ENCODE peak calls at places on chromosomes 11 and 22, in six cellular contexts. O is MM.1S, D is progenitor cell of endocrine pancreas, E is GM10248, Q is stomach, M is SK-N-SH. U is an unnamed sample.

GRCh38 chr11:61762798-61763197 is 10.4 kb downstream of the MYRF start:
- DNase-seq in O (no peak), D (no peak), E (no peak), Q (no peak), M (peak), U (no peak)

GRCh38 chr11:32334822-32335221 is 100.5 kb downstream of the WT1 start:
- DNase-seq in O (no peak), D (no peak), E (no peak), Q (no peak), M (no peak), U (no peak)

GRCh38 chr11:45917286-45917622 is 423 bp downstream of the PEX16 start:
- DNase-seq in O (no peak), D (no peak), E (no peak), Q (no peak), M (no peak), U (no peak)

GRCh38 chr11:47002366-47002765 is 65.8 kb downstream of the CSTPP1 start:
- DNase-seq in O (no peak), D (no peak), E (no peak), Q (no peak), M (no peak), U (no peak)

GRCh38 chr11:2509481-2510001 is 64.7 kb downstream of the KCNQ1 start:
- DNase-seq in O (no peak), D (no peak), E (no peak), Q (peak), M (peak), U (no peak)

GRCh38 chr22:36744413-36744765 is 31.5 kb downstream of the IFT27 start:
- DNase-seq in O (no peak), D (no peak), E (no peak), Q (no peak), M (no peak), U (no peak)

GRCh38 chr22:40491990-40492631 is 121.7 kb downstream of the SGSM3 start:
- DNase-seq in O (peak), D (no peak), E (peak), Q (no peak), M (no peak), U (no peak)

GRCh38 chr22:36589856-36590255 is 60.9 kb upstream of the EIF3D start:
- DNase-seq in O (no peak), D (no peak), E (no peak), Q (no peak), M (peak), U (no peak)

GRCh38 chr22:18952022-18952421 is 15.9 kb upstream of the PRODH start:
- DNase-seq in O (no peak), D (no peak), E (no peak), Q (no peak), M (no peak), U (no peak)

GRCh38 chr11:2778630-2779498 is 79.1 kb upstream of the KCNQ1OT1 start:
- DNase-seq in O (peak), D (peak), E (no peak), Q (peak), M (peak), U (no peak)

DNA sequence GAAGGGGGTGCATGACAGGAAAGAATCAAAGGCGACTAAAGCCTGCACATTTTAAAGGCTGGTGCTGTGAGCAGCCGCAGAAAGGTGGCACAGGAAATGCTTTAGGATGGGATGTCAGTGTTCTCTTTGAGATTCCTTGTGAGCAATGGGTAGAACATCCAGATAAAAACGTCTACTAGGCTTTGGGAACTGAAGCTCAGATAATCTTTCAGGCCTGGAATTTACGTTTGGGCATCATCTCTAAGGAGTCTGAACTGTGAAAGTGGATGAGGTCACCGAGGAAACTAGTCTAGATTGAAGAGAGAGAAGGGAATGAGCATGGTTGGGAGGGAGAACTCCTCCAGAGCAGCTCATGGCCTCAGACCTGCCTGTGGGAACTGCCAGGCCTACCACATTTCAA is 65.7 kb downstream of the FLI1 start:
- DNase-seq in O (no peak), D (no peak), E (no peak), Q (no peak), M (no peak), U (no peak)
- TF ChIP-seq CTCF in O (no peak), D (no peak), E (no peak), Q (no peak), M (no peak), U (no peak)

GRCh38 chr11:123164732-123165450 is 30.2 kb downstream of the CLMP start:
- DNase-seq in O (no peak), D (no peak), E (no peak), Q (no peak), M (no peak), U (no peak)

GRCh38 chr11:123159146-123159857 is 35.7 kb downstream of the CLMP start:
- DNase-seq in O (no peak), D (no peak), E (no peak), Q (no peak), M (no peak), U (no peak)

GRCh38 chr11:123161386-123161785 is 33.7 kb downstream of the CLMP start:
- DNase-seq in O (no peak), D (no peak), E (no peak), Q (no peak), M (no peak), U (no peak)

GRCh38 chr11:123166095-123166559 is 28.9 kb downstream of the CLMP start:
- DNase-seq in O (no peak), D (peak), E (no peak), Q (no peak), M (peak), U (peak)

DNA sequence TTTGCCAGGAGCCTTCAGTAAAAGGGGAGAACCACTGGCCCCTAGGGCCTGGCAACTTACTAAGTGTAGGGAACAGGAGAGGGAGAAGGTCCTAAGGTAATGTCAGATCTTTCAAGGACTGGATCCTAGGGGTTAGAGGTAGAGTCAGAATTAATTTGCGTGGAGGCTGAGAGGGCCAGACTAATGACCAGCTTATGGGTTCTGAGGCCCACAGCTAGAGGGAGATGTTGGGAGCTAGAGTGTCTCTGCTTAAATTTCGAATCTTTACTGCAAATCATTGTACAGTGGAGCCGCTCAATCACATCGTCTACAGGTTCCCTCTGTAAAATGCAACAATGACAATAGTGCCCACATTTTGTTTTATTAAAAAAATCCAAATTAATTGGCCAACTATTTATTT is 31.4 kb downstream of the CLMP start:
- DNase-seq in O (no peak), D (no peak), E (no peak), Q (no peak), M (no peak), U (no peak)
- TF ChIP-seq CTCF in O (no peak), D (no peak), E (no peak), Q (no peak), M (peak), U (no peak)

DNA sequence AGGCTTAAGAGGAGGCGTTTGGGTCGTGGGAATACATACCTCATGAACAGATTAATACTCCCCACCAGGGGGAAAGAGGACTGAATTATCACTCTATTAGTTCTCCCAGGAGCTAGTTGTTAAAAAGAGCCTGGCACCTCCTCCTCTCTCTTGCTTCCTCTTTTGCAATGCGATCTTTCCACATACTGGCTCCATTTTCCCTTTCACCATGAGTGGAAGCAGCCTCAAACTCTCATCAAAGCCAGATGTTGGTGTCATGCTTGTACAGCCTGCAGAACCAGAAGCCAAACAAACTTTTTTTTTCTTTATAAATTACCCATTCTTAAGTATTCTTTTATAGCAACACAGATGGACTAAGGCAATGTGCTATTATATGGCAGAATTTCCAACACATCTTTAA is 258.5 kb downstream of the FAM76B start:
- DNase-seq in O (no peak), D (no peak), E (no peak), Q (no peak), M (no peak), U (no peak)
- TF ChIP-seq CTCF in O (no peak), D (no peak), E (no peak), Q (no peak), M (no peak), U (no peak)

DNA sequence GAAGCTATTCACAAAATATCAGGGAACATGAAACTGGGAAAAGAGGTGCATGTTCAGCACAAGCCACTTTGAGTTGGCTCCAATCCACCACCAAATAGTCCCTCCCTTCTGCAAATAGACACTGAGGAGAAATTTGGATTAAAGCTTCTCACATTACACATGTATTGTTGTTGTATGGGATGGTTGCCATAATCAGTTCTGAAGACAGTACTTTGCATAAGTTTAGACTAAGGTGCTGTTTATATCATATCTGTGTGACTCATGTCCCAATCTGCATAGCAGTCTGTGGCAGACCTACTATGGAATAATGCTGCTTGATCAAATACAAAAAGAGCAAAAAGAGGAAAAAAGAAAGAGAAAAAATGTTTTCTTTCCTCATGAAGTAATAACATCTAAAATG is 376.7 kb upstream of the DDI1 start:
- DNase-seq in O (no peak), D (no peak), E (no peak), Q (no peak), M (no peak), U (no peak)
- TF ChIP-seq CTCF in O (no peak), D (no peak), E (no peak), Q (no peak), M (no peak), U (no peak)

DNA sequence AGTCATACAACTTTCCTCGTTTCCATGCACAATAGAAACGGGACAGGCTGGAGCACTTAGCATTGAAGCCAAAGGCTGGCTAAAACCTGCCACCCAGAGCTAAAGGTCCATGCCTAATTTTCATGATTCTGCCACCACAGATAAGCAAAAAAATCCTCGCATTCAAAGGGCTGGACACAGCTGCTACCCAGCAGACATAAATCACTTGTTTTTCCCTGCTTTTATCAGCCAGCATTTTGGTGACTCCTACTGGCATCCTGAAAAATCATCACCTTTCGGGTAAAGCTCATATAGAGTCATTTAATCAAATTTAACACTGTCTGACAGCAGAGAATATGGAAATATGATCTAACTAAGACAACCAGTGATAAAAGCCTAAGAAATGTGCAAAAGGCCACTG is 37.9 kb downstream of the ALG9 start:
- DNase-seq in O (no peak), D (no peak), E (no peak), Q (no peak), M (no peak), U (no peak)
- TF ChIP-seq CTCF in O (no peak), D (no peak), E (no peak), Q (no peak), M (peak), U (no peak)

GRCh38 chr11:102254047-102254446 is 63.2 kb upstream of the BIRC3 start:
- DNase-seq in O (no peak), D (no peak), E (no peak), Q (no peak), M (no peak), U (no peak)
- TF ChIP-seq CTCF in O (peak), D (peak), E (peak), Q (no peak), M (peak), U (no peak)

DNA sequence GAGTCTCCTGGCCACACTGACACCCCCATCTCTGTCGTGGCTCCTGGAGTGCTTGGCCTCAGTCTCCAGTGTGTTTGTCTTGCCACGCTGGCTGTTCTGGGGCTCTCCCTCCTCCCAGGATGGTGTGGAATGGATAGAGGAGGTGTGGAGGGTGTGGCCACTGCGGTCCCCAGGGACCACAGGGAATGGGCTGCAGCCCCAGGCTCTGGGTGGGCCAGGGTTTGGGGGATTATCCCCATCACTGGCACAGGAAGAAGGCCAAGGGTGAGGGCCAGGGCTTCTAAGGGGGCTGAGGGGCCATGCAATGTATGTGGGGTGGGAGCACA is 8.1 kb downstream of the GNAZ start:
- DNase-seq in O (no peak), D (no peak), E (no peak), Q (no peak), M (no peak), U (no peak)
- TF ChIP-seq CTCF in O (no peak), D (no peak), E (no peak), Q (no peak), M (no peak), U (no peak)

GRCh38 chr22:31399211-31400022 is at the start of gene DRG1:
- DNase-seq in O (peak), D (peak), E (peak), Q (peak), M (peak), U (peak)
- TF ChIP-seq CTCF in O (no peak), D (no peak), E (no peak), Q (no peak), M (no peak), U (no peak)

GRCh38 chr22:45548991-45549736 is 46.5 kb downstream of the FBLN1 start:
- DNase-seq in O (no peak), D (no peak), E (no peak), Q (peak), M (no peak), U (no peak)
- TF ChIP-seq CTCF in O (no peak), D (peak), E (no peak), Q (no peak), M (peak), U (no peak)

GRCh38 chr11:95892892-95893570 is 30.9 kb downstream of the MTMR2 start:
- DNase-seq in O (no peak), D (no peak), E (no peak), Q (no peak), M (no peak), U (no peak)
- TF ChIP-seq CTCF in O (no peak), D (no peak), E (no peak), Q (no peak), M (no peak), U (no peak)